ENCODE peak calls at places on chromosomes 7 and 10, in ten cellular contexts. One of them, this sample, is unnamed.

GRCh38 chr7:31487476-31487875 is 26.4 kb upstream of the ITPRID1 start:
- DNase-seq in spleen: no peak
- DNase-seq in mammary epithelial cell: peak
- DNase-seq in fibroblast of lung: no peak
- DNase-seq in CD8-positive, alpha-beta T cell: no peak
- DNase-seq in hepatocyte: no peak
- DNase-seq in WERI-Rb-1: no peak
- DNase-seq in breast epithelium: no peak
- DNase-seq in pancreas: no peak
- DNase-seq in HL-60: no peak
- DNase-seq in this sample: no peak

GRCh38 chr7:98284335-98285036 is 3.0 kb downstream of the BRI3 start:
- DNase-seq in WERI-Rb-1: no peak
- DNase-seq in fibroblast of lung: peak
- DNase-seq in hepatocyte: peak
- DNase-seq in pancreas: peak
- DNase-seq in CD8-positive, alpha-beta T cell: no peak
- DNase-seq in HL-60: peak
- DNase-seq in mammary epithelial cell: peak
- DNase-seq in spleen: peak
- DNase-seq in breast epithelium: no peak
- DNase-seq in this sample: no peak

GRCh38 chr7:4123823-4124222 is 558.3 kb upstream of the FOXK1 start:
- DNase-seq in pancreas: no peak
- DNase-seq in fibroblast of lung: peak
- DNase-seq in HL-60: no peak
- DNase-seq in CD8-positive, alpha-beta T cell: no peak
- DNase-seq in hepatocyte: no peak
- DNase-seq in spleen: peak
- DNase-seq in breast epithelium: peak
- DNase-seq in WERI-Rb-1: no peak
- DNase-seq in mammary epithelial cell: peak
- DNase-seq in this sample: no peak

GRCh38 chr7:30992414-30992813 is 28.7 kb downstream of the GHRHR start:
- DNase-seq in HL-60: no peak
- DNase-seq in mammary epithelial cell: no peak
- DNase-seq in hepatocyte: no peak
- DNase-seq in WERI-Rb-1: no peak
- DNase-seq in pancreas: no peak
- DNase-seq in fibroblast of lung: no peak
- DNase-seq in breast epithelium: no peak
- DNase-seq in CD8-positive, alpha-beta T cell: no peak
- DNase-seq in spleen: peak
- DNase-seq in this sample: no peak

GRCh38 chr10:14750900-14751575 is 23.7 kb downstream of the FAM107B start:
- DNase-seq in HL-60: no peak
- DNase-seq in WERI-Rb-1: no peak
- DNase-seq in fibroblast of lung: peak
- DNase-seq in hepatocyte: no peak
- DNase-seq in CD8-positive, alpha-beta T cell: no peak
- DNase-seq in spleen: peak
- DNase-seq in breast epithelium: no peak
- DNase-seq in mammary epithelial cell: no peak
- DNase-seq in pancreas: no peak
- DNase-seq in this sample: no peak

GRCh38 chr7:25907214-25907613 is 244.8 kb upstream of the NFE2L3 start:
- DNase-seq in mammary epithelial cell: no peak
- DNase-seq in spleen: no peak
- DNase-seq in fibroblast of lung: no peak
- DNase-seq in breast epithelium: no peak
- DNase-seq in CD8-positive, alpha-beta T cell: no peak
- DNase-seq in HL-60: no peak
- DNase-seq in hepatocyte: no peak
- DNase-seq in pancreas: no peak
- DNase-seq in WERI-Rb-1: no peak
- DNase-seq in this sample: no peak

GRCh38 chr10:91197044-91197651 is 23.3 kb upstream of the PCGF5 start:
- DNase-seq in pancreas: no peak
- DNase-seq in hepatocyte: no peak
- DNase-seq in HL-60: no peak
- DNase-seq in fibroblast of lung: peak
- DNase-seq in mammary epithelial cell: no peak
- DNase-seq in WERI-Rb-1: no peak
- DNase-seq in CD8-positive, alpha-beta T cell: no peak
- DNase-seq in breast epithelium: no peak
- DNase-seq in spleen: no peak
- DNase-seq in this sample: no peak

GRCh38 chr7:27976531-27976930 is 204.1 kb downstream of the JAZF1 start:
- DNase-seq in CD8-positive, alpha-beta T cell: no peak
- DNase-seq in pancreas: no peak
- DNase-seq in HL-60: no peak
- DNase-seq in spleen: no peak
- DNase-seq in WERI-Rb-1: no peak
- DNase-seq in mammary epithelial cell: no peak
- DNase-seq in fibroblast of lung: no peak
- DNase-seq in breast epithelium: no peak
- DNase-seq in hepatocyte: no peak
- DNase-seq in this sample: no peak

GRCh38 chr7:2613113-2613925 is 18.5 kb upstream of the TTYH3 start:
- DNase-seq in spleen: no peak
- DNase-seq in CD8-positive, alpha-beta T cell: no peak
- DNase-seq in breast epithelium: no peak
- DNase-seq in pancreas: no peak
- DNase-seq in fibroblast of lung: no peak
- DNase-seq in mammary epithelial cell: no peak
- DNase-seq in hepatocyte: no peak
- DNase-seq in WERI-Rb-1: no peak
- DNase-seq in HL-60: no peak
- DNase-seq in this sample: no peak

GRCh38 chr10:61888744-61889143 is 12.8 kb upstream of the ARID5B start:
- DNase-seq in hepatocyte: no peak
- DNase-seq in HL-60: no peak
- DNase-seq in pancreas: no peak
- DNase-seq in breast epithelium: no peak
- DNase-seq in spleen: no peak
- DNase-seq in CD8-positive, alpha-beta T cell: no peak
- DNase-seq in WERI-Rb-1: no peak
- DNase-seq in mammary epithelial cell: peak
- DNase-seq in fibroblast of lung: no peak
- DNase-seq in this sample: no peak

GRCh38 chr10:128624656-128625530 is 498.7 kb upstream of the MKI67 start:
- DNase-seq in hepatocyte: no peak
- DNase-seq in mammary epithelial cell: no peak
- DNase-seq in breast epithelium: no peak
- DNase-seq in CD8-positive, alpha-beta T cell: no peak
- DNase-seq in fibroblast of lung: no peak
- DNase-seq in WERI-Rb-1: no peak
- DNase-seq in HL-60: no peak
- DNase-seq in pancreas: no peak
- DNase-seq in spleen: no peak
- DNase-seq in this sample: no peak

GRCh38 chr10:73263948-73264347 is 11.5 kb upstream of the MRPS16 start:
- DNase-seq in WERI-Rb-1: no peak
- DNase-seq in pancreas: no peak
- DNase-seq in hepatocyte: peak
- DNase-seq in CD8-positive, alpha-beta T cell: no peak
- DNase-seq in fibroblast of lung: peak
- DNase-seq in HL-60: no peak
- DNase-seq in mammary epithelial cell: peak
- DNase-seq in spleen: no peak
- DNase-seq in breast epithelium: no peak
- DNase-seq in this sample: peak

GRCh38 chr7:100892364-100893317 is 3.0 kb downstream of the ACHE start:
- DNase-seq in breast epithelium: no peak
- DNase-seq in fibroblast of lung: no peak
- DNase-seq in HL-60: peak
- DNase-seq in CD8-positive, alpha-beta T cell: no peak
- DNase-seq in mammary epithelial cell: no peak
- DNase-seq in hepatocyte: no peak
- DNase-seq in pancreas: no peak
- DNase-seq in WERI-Rb-1: no peak
- DNase-seq in spleen: peak
- DNase-seq in this sample: no peak

GRCh38 chr7:118148930-118149329 is 35.0 kb upstream of the LSM8 start:
- DNase-seq in spleen: no peak
- DNase-seq in pancreas: no peak
- DNase-seq in CD8-positive, alpha-beta T cell: no peak
- DNase-seq in HL-60: no peak
- DNase-seq in fibroblast of lung: peak
- DNase-seq in hepatocyte: no peak
- DNase-seq in mammary epithelial cell: no peak
- DNase-seq in WERI-Rb-1: peak
- DNase-seq in breast epithelium: no peak
- DNase-seq in this sample: peak

GRCh38 chr7:130232209-130232608 is 24.5 kb downstream of the SSMEM1 start:
- DNase-seq in WERI-Rb-1: no peak
- DNase-seq in breast epithelium: no peak
- DNase-seq in pancreas: no peak
- DNase-seq in spleen: no peak
- DNase-seq in CD8-positive, alpha-beta T cell: no peak
- DNase-seq in mammary epithelial cell: no peak
- DNase-seq in HL-60: no peak
- DNase-seq in hepatocyte: no peak
- DNase-seq in fibroblast of lung: no peak
- DNase-seq in this sample: no peak

DNA sequence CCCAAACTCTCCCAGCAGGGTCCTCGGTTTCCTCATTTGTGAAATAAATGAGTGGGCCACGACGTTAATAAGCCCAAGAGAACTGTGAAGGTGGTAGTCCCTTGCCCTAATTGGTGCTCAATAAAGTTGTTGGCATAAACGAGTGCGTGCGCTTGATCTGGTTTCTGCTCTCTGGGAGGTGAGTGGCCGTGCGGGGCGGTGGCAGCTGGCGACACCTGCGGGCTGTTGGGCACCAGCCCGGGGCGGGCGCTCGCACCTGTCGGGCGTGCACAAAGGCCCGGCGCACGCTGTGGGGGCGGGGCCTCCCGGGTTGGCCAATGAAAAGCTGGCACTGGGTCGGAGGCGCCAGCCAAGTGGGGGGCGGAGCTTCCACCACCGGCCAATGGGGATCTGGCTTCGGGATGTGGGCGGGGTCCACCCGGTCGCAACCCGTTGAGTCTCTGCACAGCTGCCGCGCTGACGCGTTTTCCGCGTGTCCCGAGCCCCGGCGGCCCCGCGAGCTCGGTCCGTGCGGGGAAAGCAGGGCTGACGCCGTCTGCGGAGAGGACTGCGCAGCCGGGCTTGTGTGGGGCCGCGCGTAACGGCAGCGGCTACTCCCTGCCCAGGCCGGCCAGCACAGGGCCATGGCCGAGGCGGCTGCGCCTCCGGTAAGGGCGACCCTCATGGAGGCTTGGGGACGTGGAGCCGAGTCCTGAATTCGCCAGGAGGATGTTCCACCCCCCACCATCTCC is 23.0 kb downstream of the ZNF783 start:
- DNase-seq in WERI-Rb-1: peak
- DNase-seq in breast epithelium: peak
- DNase-seq in pancreas: peak
- DNase-seq in spleen: peak
- DNase-seq in HL-60: peak
- DNase-seq in fibroblast of lung: peak
- DNase-seq in hepatocyte: peak
- DNase-seq in mammary epithelial cell: peak
- DNase-seq in CD8-positive, alpha-beta T cell: peak
- DNase-seq in this sample: peak
- H3K4me3 ChIP-seq in WERI-Rb-1: peak
- H3K4me3 ChIP-seq in breast epithelium: peak
- H3K4me3 ChIP-seq in pancreas: peak
- H3K4me3 ChIP-seq in spleen: peak
- H3K4me3 ChIP-seq in HL-60: peak
- H3K4me3 ChIP-seq in fibroblast of lung: peak
- H3K4me3 ChIP-seq in hepatocyte: peak
- H3K4me3 ChIP-seq in mammary epithelial cell: peak
- H3K4me3 ChIP-seq in CD8-positive, alpha-beta T cell: peak
- H3K4me3 ChIP-seq in this sample: peak

GRCh38 chr7:23434147-23434676 is 36.1 kb downstream of the IGF2BP3 start:
- DNase-seq in spleen: no peak
- DNase-seq in mammary epithelial cell: no peak
- DNase-seq in HL-60: no peak
- DNase-seq in WERI-Rb-1: no peak
- DNase-seq in fibroblast of lung: no peak
- DNase-seq in CD8-positive, alpha-beta T cell: no peak
- DNase-seq in breast epithelium: no peak
- DNase-seq in hepatocyte: no peak
- DNase-seq in pancreas: no peak
- DNase-seq in this sample: no peak

GRCh38 chr7:23426876-23427275 is 43.4 kb downstream of the IGF2BP3 start:
- DNase-seq in HL-60: no peak
- DNase-seq in mammary epithelial cell: no peak
- DNase-seq in WERI-Rb-1: no peak
- DNase-seq in spleen: no peak
- DNase-seq in breast epithelium: no peak
- DNase-seq in pancreas: no peak
- DNase-seq in fibroblast of lung: no peak
- DNase-seq in CD8-positive, alpha-beta T cell: no peak
- DNase-seq in hepatocyte: no peak
- DNase-seq in this sample: no peak

GRCh38 chr7:23431596-23432284 is 38.6 kb downstream of the IGF2BP3 start:
- DNase-seq in hepatocyte: no peak
- DNase-seq in pancreas: no peak
- DNase-seq in HL-60: no peak
- DNase-seq in CD8-positive, alpha-beta T cell: no peak
- DNase-seq in fibroblast of lung: peak
- DNase-seq in WERI-Rb-1: no peak
- DNase-seq in spleen: no peak
- DNase-seq in breast epithelium: no peak
- DNase-seq in mammary epithelial cell: no peak
- DNase-seq in this sample: peak

GRCh38 chr7:23430902-23431259 is 39.4 kb downstream of the IGF2BP3 start:
- DNase-seq in WERI-Rb-1: no peak
- DNase-seq in spleen: no peak
- DNase-seq in hepatocyte: no peak
- DNase-seq in fibroblast of lung: no peak
- DNase-seq in pancreas: no peak
- DNase-seq in mammary epithelial cell: no peak
- DNase-seq in breast epithelium: no peak
- DNase-seq in CD8-positive, alpha-beta T cell: no peak
- DNase-seq in HL-60: no peak
- DNase-seq in this sample: no peak
- H3K27ac ChIP-seq in WERI-Rb-1: no peak
- H3K27ac ChIP-seq in spleen: no peak
- H3K27ac ChIP-seq in hepatocyte: peak
- H3K27ac ChIP-seq in fibroblast of lung: no peak
- H3K27ac ChIP-seq in pancreas: no peak
- H3K27ac ChIP-seq in mammary epithelial cell: peak
- H3K27ac ChIP-seq in breast epithelium: no peak
- H3K27ac ChIP-seq in CD8-positive, alpha-beta T cell: no peak
- H3K27ac ChIP-seq in HL-60: peak
- H3K27ac ChIP-seq in this sample: peak

GRCh38 chr7:15682751-15683150 is 3.7 kb downstream of the MEOX2 start:
- DNase-seq in WERI-Rb-1: no peak
- DNase-seq in HL-60: no peak
- DNase-seq in mammary epithelial cell: no peak
- DNase-seq in hepatocyte: no peak
- DNase-seq in pancreas: no peak
- DNase-seq in breast epithelium: no peak
- DNase-seq in CD8-positive, alpha-beta T cell: no peak
- DNase-seq in spleen: no peak
- DNase-seq in fibroblast of lung: peak
- DNase-seq in this sample: no peak
- H3K4me3 ChIP-seq in WERI-Rb-1: no peak
- H3K4me3 ChIP-seq in HL-60: no peak
- H3K4me3 ChIP-seq in mammary epithelial cell: no peak
- H3K4me3 ChIP-seq in hepatocyte: no peak
- H3K4me3 ChIP-seq in pancreas: no peak
- H3K4me3 ChIP-seq in breast epithelium: peak
- H3K4me3 ChIP-seq in CD8-positive, alpha-beta T cell: no peak
- H3K4me3 ChIP-seq in spleen: no peak
- H3K4me3 ChIP-seq in fibroblast of lung: peak
- H3K4me3 ChIP-seq in this sample: no peak

GRCh38 chr10:77114181-77114821 is 523.3 kb downstream of the KCNMA1 start:
- DNase-seq in spleen: no peak
- DNase-seq in HL-60: no peak
- DNase-seq in mammary epithelial cell: no peak
- DNase-seq in fibroblast of lung: no peak
- DNase-seq in WERI-Rb-1: no peak
- DNase-seq in breast epithelium: no peak
- DNase-seq in hepatocyte: no peak
- DNase-seq in CD8-positive, alpha-beta T cell: no peak
- DNase-seq in pancreas: no peak
- DNase-seq in this sample: no peak
- H3K27ac ChIP-seq in spleen: no peak
- H3K27ac ChIP-seq in HL-60: no peak
- H3K27ac ChIP-seq in mammary epithelial cell: no peak
- H3K27ac ChIP-seq in fibroblast of lung: no peak
- H3K27ac ChIP-seq in WERI-Rb-1: no peak
- H3K27ac ChIP-seq in breast epithelium: no peak
- H3K27ac ChIP-seq in hepatocyte: no peak
- H3K27ac ChIP-seq in CD8-positive, alpha-beta T cell: no peak
- H3K27ac ChIP-seq in pancreas: no peak
- H3K27ac ChIP-seq in this sample: no peak